ENCODE peak calls at places on chromosome 12, in six cellular contexts. One of them, this sample, is unnamed.

GRCh38 chr12:122884860-122885259 is 11.1 kb downstream of the VPS37B start:
- DNase-seq in adrenal gland: no peak
- DNase-seq in esophagus muscularis mucosa: no peak
- DNase-seq in uterus: no peak
- DNase-seq in vagina: no peak
- DNase-seq in H1: no peak
- DNase-seq in this sample: no peak

GRCh38 chr12:29023436-29024076 is 125.5 kb upstream of the FAR2 start:
- DNase-seq in adrenal gland: no peak
- DNase-seq in esophagus muscularis mucosa: no peak
- DNase-seq in uterus: no peak
- DNase-seq in vagina: no peak
- DNase-seq in H1: no peak
- DNase-seq in this sample: no peak

GRCh38 chr12:93895096-93895460 is 217.9 kb downstream of the CRADD start:
- DNase-seq in adrenal gland: no peak
- DNase-seq in esophagus muscularis mucosa: no peak
- DNase-seq in uterus: no peak
- DNase-seq in vagina: peak; percentile 88
- DNase-seq in H1: peak; percentile 46
- DNase-seq in this sample: no peak

GRCh38 chr12:121807656-121808347 is 4.0 kb downstream of the SETD1B start:
- DNase-seq in adrenal gland: no peak
- DNase-seq in esophagus muscularis mucosa: no peak
- DNase-seq in uterus: no peak
- DNase-seq in vagina: no peak
- DNase-seq in H1: no peak
- DNase-seq in this sample: no peak

GRCh38 chr12:8544295-8544694 is 3.6 kb upstream of the CLEC4E start:
- DNase-seq in adrenal gland: peak; percentile 75
- DNase-seq in esophagus muscularis mucosa: no peak
- DNase-seq in uterus: peak; percentile 53
- DNase-seq in vagina: no peak
- DNase-seq in H1: peak; percentile 87
- DNase-seq in this sample: peak; percentile 51

GRCh38 chr12:52672321-52672933 is 7.8 kb downstream of the KRT1 start:
- DNase-seq in adrenal gland: no peak
- DNase-seq in esophagus muscularis mucosa: no peak
- DNase-seq in uterus: no peak
- DNase-seq in vagina: no peak
- DNase-seq in H1: no peak
- DNase-seq in this sample: no peak

GRCh38 chr12:62625238-62625637 is 158.6 kb downstream of the MON2 start:
- DNase-seq in adrenal gland: peak; percentile 31
- DNase-seq in esophagus muscularis mucosa: peak; percentile 86
- DNase-seq in uterus: no peak
- DNase-seq in vagina: no peak
- DNase-seq in H1: no peak
- DNase-seq in this sample: no peak

GRCh38 chr12:103769240-103769945 is 71.6 kb downstream of the NT5DC3 start:
- DNase-seq in adrenal gland: no peak
- DNase-seq in esophagus muscularis mucosa: no peak
- DNase-seq in uterus: no peak
- DNase-seq in vagina: no peak
- DNase-seq in H1: peak; percentile 56
- DNase-seq in this sample: no peak

GRCh38 chr12:66144796-66145754 is 14.5 kb upstream of the LLPH start:
- DNase-seq in adrenal gland: peak; percentile 70
- DNase-seq in esophagus muscularis mucosa: no peak
- DNase-seq in uterus: peak; percentile 52
- DNase-seq in vagina: no peak
- DNase-seq in H1: no peak
- DNase-seq in this sample: peak; percentile 32

GRCh38 chr12:93177208-93178153 is 200.2 kb upstream of the NUDT4 start:
- DNase-seq in adrenal gland: no peak
- DNase-seq in esophagus muscularis mucosa: no peak
- DNase-seq in uterus: no peak
- DNase-seq in vagina: no peak
- DNase-seq in H1: no peak
- DNase-seq in this sample: no peak

GRCh38 chr12:39235990-39236767 is 206.7 kb downstream of the KIF21A start:
- DNase-seq in adrenal gland: no peak
- DNase-seq in esophagus muscularis mucosa: no peak
- DNase-seq in uterus: no peak
- DNase-seq in vagina: no peak
- DNase-seq in H1: no peak
- DNase-seq in this sample: no peak

GRCh38 chr12:39240144-39240486 is 202.8 kb downstream of the KIF21A start:
- DNase-seq in adrenal gland: no peak
- DNase-seq in esophagus muscularis mucosa: no peak
- DNase-seq in uterus: no peak
- DNase-seq in vagina: no peak
- DNase-seq in H1: no peak
- DNase-seq in this sample: no peak

GRCh38 chr12:39240573-39240972 is 202.3 kb downstream of the KIF21A start:
- DNase-seq in adrenal gland: no peak
- DNase-seq in esophagus muscularis mucosa: no peak
- DNase-seq in uterus: no peak
- DNase-seq in vagina: no peak
- DNase-seq in H1: no peak
- DNase-seq in this sample: no peak

GRCh38 chr12:39236994-39237393 is 205.9 kb downstream of the KIF21A start:
- DNase-seq in adrenal gland: no peak
- DNase-seq in esophagus muscularis mucosa: no peak
- DNase-seq in uterus: no peak
- DNase-seq in vagina: no peak
- DNase-seq in H1: no peak
- DNase-seq in this sample: no peak

GRCh38 chr12:39239484-39240143 is 203.3 kb downstream of the KIF21A start:
- DNase-seq in adrenal gland: no peak
- DNase-seq in esophagus muscularis mucosa: no peak
- DNase-seq in uterus: no peak
- DNase-seq in vagina: no peak
- DNase-seq in H1: no peak
- DNase-seq in this sample: no peak
- TF ChIP-seq POLR2A in adrenal gland: no peak
- TF ChIP-seq POLR2A in esophagus muscularis mucosa: no peak
- TF ChIP-seq POLR2A in uterus: no peak
- TF ChIP-seq POLR2A in vagina: no peak
- TF ChIP-seq POLR2A in H1: no peak
- TF ChIP-seq POLR2A in this sample: no peak

GRCh38 chr12:124684971-124685688 is 117.7 kb upstream of the NCOR2 start:
- DNase-seq in adrenal gland: no peak
- DNase-seq in esophagus muscularis mucosa: no peak
- DNase-seq in uterus: peak; percentile 78
- DNase-seq in vagina: peak; percentile 92
- DNase-seq in H1: no peak
- DNase-seq in this sample: no peak
- H3K27ac ChIP-seq in adrenal gland: peak overlapping the region; percentile 91
- H3K27ac ChIP-seq in esophagus muscularis mucosa: peak overlapping the region; percentile 87
- H3K27ac ChIP-seq in uterus: peak overlapping the region; percentile 84
- H3K27ac ChIP-seq in vagina: peak overlapping the region; percentile 69
- H3K27ac ChIP-seq in H1: no peak overlapping the region
- H3K27ac ChIP-seq in this sample: peak overlapping the region; percentile 77

GRCh38 chr12:32455607-32456063 is 56.3 kb downstream of the FGD4 start:
- DNase-seq in adrenal gland: peak; percentile 41
- DNase-seq in esophagus muscularis mucosa: no peak
- DNase-seq in uterus: no peak
- DNase-seq in vagina: no peak
- DNase-seq in H1: no peak
- DNase-seq in this sample: peak; percentile 28
- H3K4me3 ChIP-seq in adrenal gland: no peak overlapping the region
- H3K4me3 ChIP-seq in esophagus muscularis mucosa: peak overlapping the region; percentile 43
- H3K4me3 ChIP-seq in uterus: peak overlapping the region; percentile 13
- H3K4me3 ChIP-seq in vagina: peak overlapping the region; percentile 5
- H3K4me3 ChIP-seq in H1: no peak overlapping the region
- H3K4me3 ChIP-seq in this sample: no peak overlapping the region

GRCh38 chr12:112905451-112906089 is 1.2 kb upstream of the OAS1 start:
- DNase-seq in adrenal gland: peak; percentile 50
- DNase-seq in esophagus muscularis mucosa: no peak
- DNase-seq in uterus: no peak
- DNase-seq in vagina: peak; percentile 56
- DNase-seq in H1: no peak
- DNase-seq in this sample: no peak

GRCh38 chr12:112908548-112908947 is 1.8 kb downstream of the OAS1 start:
- DNase-seq in adrenal gland: no peak
- DNase-seq in esophagus muscularis mucosa: no peak
- DNase-seq in uterus: no peak
- DNase-seq in vagina: peak; percentile 47
- DNase-seq in H1: no peak
- DNase-seq in this sample: no peak

GRCh38 chr12:112904571-112904970 is 2.2 kb upstream of the OAS1 start:
- DNase-seq in adrenal gland: no peak
- DNase-seq in esophagus muscularis mucosa: no peak
- DNase-seq in uterus: no peak
- DNase-seq in vagina: no peak
- DNase-seq in H1: no peak
- DNase-seq in this sample: no peak

GRCh38 chr12:112907415-112908157 is 824 bp downstream of the OAS1 start:
- DNase-seq in adrenal gland: no peak
- DNase-seq in esophagus muscularis mucosa: no peak
- DNase-seq in uterus: no peak
- DNase-seq in vagina: peak; percentile 72
- DNase-seq in H1: no peak
- DNase-seq in this sample: no peak

DNA sequence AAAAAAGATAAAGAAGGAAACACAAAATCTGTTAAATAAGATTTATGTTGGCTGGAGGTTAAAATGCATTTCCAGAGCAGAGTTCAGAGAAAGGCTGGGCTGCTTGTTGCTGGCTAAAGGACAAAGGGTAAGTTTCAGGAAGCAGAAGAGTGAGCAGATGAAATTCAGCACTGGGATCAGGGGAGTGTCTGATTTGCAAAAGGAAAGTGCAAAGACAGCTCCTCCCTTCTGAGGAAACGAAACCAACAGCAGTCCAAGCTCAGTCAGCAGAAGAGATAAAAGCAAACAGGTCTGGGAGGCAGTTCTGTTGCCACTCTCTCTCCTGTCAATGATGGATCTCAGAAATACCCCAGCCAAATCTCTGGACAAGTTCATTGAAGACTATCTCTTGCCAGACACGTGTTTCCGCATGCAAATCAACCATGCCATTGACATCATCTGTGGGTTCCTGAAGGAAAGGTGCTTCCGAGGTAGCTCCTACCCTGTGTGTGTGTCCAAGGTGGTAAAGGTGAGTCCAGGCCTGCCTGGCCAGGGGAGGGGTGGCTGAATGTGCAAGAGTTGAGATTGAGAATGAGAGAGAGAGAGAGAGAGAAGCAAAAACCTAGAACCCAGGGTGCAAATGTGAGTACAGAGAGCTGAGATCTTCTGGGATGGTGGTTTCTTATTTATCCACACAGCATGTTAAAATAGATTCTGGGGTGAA is at the start of gene OAS1:
- DNase-seq in adrenal gland: peak; percentile 57
- DNase-seq in esophagus muscularis mucosa: no peak
- DNase-seq in uterus: peak; percentile 28
- DNase-seq in vagina: peak; percentile 86
- DNase-seq in H1: no peak
- DNase-seq in this sample: peak; percentile 49
- TF ChIP-seq POLR2A in adrenal gland: peak; percentile 52
- TF ChIP-seq POLR2A in esophagus muscularis mucosa: no peak
- TF ChIP-seq POLR2A in uterus: no peak
- TF ChIP-seq POLR2A in vagina: no peak
- TF ChIP-seq POLR2A in H1: no peak
- TF ChIP-seq POLR2A in this sample: no peak

DNA sequence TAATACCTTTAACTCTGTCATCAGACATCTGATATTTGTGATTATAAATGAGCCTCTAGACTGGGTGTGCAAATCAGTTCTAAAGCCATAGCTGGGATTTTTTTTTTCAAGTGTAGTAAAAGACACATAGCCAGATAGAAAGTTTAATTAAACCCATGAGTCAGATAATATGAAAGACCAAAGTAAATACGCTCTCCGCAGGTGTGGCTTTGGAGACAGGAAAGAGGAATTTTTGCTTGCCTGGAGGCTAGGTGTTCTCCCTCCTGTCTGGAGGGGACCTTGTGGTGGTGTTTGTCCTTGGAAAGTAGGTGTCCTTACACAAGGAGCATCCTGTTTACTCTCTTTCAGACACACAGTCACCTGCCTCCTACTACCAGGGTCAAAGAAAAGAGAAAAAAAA is 61.0 kb downstream of the GALNT8 start:
- DNase-seq in adrenal gland: no peak
- DNase-seq in esophagus muscularis mucosa: no peak
- DNase-seq in uterus: no peak
- DNase-seq in vagina: no peak
- DNase-seq in H1: no peak
- DNase-seq in this sample: no peak
- H3K27ac ChIP-seq in adrenal gland: no peak overlapping the region
- H3K27ac ChIP-seq in esophagus muscularis mucosa: no peak overlapping the region
- H3K27ac ChIP-seq in uterus: no peak overlapping the region
- H3K27ac ChIP-seq in vagina: no peak overlapping the region
- H3K27ac ChIP-seq in H1: no peak overlapping the region
- H3K27ac ChIP-seq in this sample: no peak overlapping the region

This sample was measured in heart left ventricle.